ENCODE peak calls at places on chromosome 15, in eight cellular contexts. V is HCT116, L is breast epithelium, W is GM12891, Y is transverse colon, H is HepG2, F is esophagus muscularis mucosa, A is sigmoid colon. M is an unnamed sample.

GRCh38 chr15:57227899-57228298 is 148.4 kb upstream of the CGNL1 start:
- DNase-seq in V (no peak), L (no peak), W (no peak), Y (no peak), H (no peak), F (no peak), A (no peak), M (no peak)

GRCh38 chr15:73838795-73839565 is 34.4 kb upstream of the TBC1D21 start:
- DNase-seq in V (no peak), L (peak; percentile 28), W (no peak), Y (no peak), H (no peak), F (no peak), A (peak; percentile 70), M (no peak)

GRCh38 chr15:75696854-75697259 is 15.8 kb downstream of the CSPG4 start:
- DNase-seq in V (no peak), L (no peak), W (no peak), Y (no peak), H (no peak), F (no peak), A (no peak), M (no peak)

GRCh38 chr15:32671339-32672325 is 30.1 kb downstream of the SCG5 start:
- DNase-seq in V (no peak), L (no peak), W (no peak), Y (no peak), H (no peak), F (no peak), A (no peak), M (no peak)

GRCh38 chr15:62782100-62782791 is 260.3 kb upstream of the TPM1 start:
- DNase-seq in V (peak; percentile 56), L (peak; percentile 93), W (peak; percentile 16), Y (peak; percentile 54), H (peak; percentile 78), F (no peak), A (peak; percentile 94), M (no peak)

GRCh38 chr15:72796515-72797337 is 13.2 kb upstream of the ADPGK start:
- DNase-seq in V (peak; percentile 15), L (no peak), W (peak; percentile 70), Y (peak; percentile 54), H (no peak), F (no peak), A (no peak), M (peak; percentile 60)

GRCh38 chr15:100141304-100142080 is 200.3 kb downstream of the ADAMTS17 start:
- DNase-seq in V (no peak), L (no peak), W (no peak), Y (no peak), H (no peak), F (no peak), A (no peak), M (no peak)

GRCh38 chr15:95912280-95912625 is 418.2 kb upstream of the NR2F2 start:
- DNase-seq in V (no peak), L (no peak), W (no peak), Y (no peak), H (peak; percentile 66), F (no peak), A (no peak), M (no peak)

GRCh38 chr15:47963265-47963664 is 157.5 kb upstream of the SLC24A5 start:
- DNase-seq in V (no peak), L (no peak), W (no peak), Y (no peak), H (no peak), F (no peak), A (no peak), M (no peak)

GRCh38 chr15:25179673-25180511 is 225.1 kb downstream of the SNRPN start:
- DNase-seq in V (no peak), L (peak; percentile 11), W (peak; percentile 5), Y (peak; percentile 1), H (no peak), F (peak; percentile 79), A (peak; percentile 53), M (peak; percentile 16)

GRCh38 chr15:68316061-68316804 is 38.7 kb downstream of the FEM1B start:
- DNase-seq in V (no peak), L (peak; percentile 14), W (no peak), Y (no peak), H (no peak), F (no peak), A (peak; percentile 58), M (no peak)

GRCh38 chr15:59437473-59437776 is 561 bp upstream of the FAM81A start:
- DNase-seq in V (no peak), L (no peak), W (no peak), Y (peak; percentile 14), H (no peak), F (peak; percentile 89), A (peak; percentile 66), M (no peak)

GRCh38 chr15:94168250-94168649 is 63.1 kb upstream of the MCTP2 start:
- DNase-seq in V (peak; percentile 23), L (no peak), W (no peak), Y (no peak), H (peak; percentile 6), F (no peak), A (no peak), M (no peak)

GRCh38 chr15:91426412-91426811 is 326.4 kb downstream of the SV2B start:
- DNase-seq in V (no peak), L (no peak), W (no peak), Y (no peak), H (no peak), F (no peak), A (no peak), M (no peak)

GRCh38 chr15:80317389-80318169 is 65.6 kb upstream of the CTXND1 start:
- DNase-seq in V (no peak), L (peak; percentile 22), W (no peak), Y (no peak), H (peak; percentile 6), F (peak; percentile 87), A (peak; percentile 69), M (no peak)

GRCh38 chr15:45456212-45457106 is 66.1 kb downstream of the SLC30A4 start:
- DNase-seq in V (peak; percentile 90), L (peak; percentile 94), W (no peak), Y (peak; percentile 71), H (peak; percentile 65), F (no peak), A (peak; percentile 89), M (no peak)

GRCh38 chr15:45451265-45451664 is 71.3 kb downstream of the SLC30A4 start:
- DNase-seq in V (no peak), L (no peak), W (no peak), Y (no peak), H (no peak), F (no peak), A (no peak), M (no peak)

GRCh38 chr15:45457641-45458539 is 64.7 kb downstream of the SLC30A4 start:
- DNase-seq in V (peak; percentile 79), L (peak; percentile 62), W (no peak), Y (peak; percentile 79), H (peak; percentile 77), F (no peak), A (peak; percentile 78), M (no peak)

GRCh38 chr15:45457215-45457614 is 65.3 kb downstream of the SLC30A4 start:
- DNase-seq in V (no peak), L (no peak), W (no peak), Y (no peak), H (no peak), F (no peak), A (no peak), M (no peak)

GRCh38 chr15:45454825-45455224 is 67.7 kb downstream of the SLC30A4 start:
- DNase-seq in V (peak; percentile 73), L (peak; percentile 91), W (peak; percentile 60), Y (peak; percentile 80), H (no peak), F (no peak), A (peak; percentile 80), M (peak; percentile 61)
- TF ChIP-seq POLR2AphosphoS5 in V (no peak), L (no peak), W (no peak), Y (no peak), H (no peak), F (no peak), A (no peak), M (no peak)

GRCh38 chr15:51004103-51004536 is 90.6 kb downstream of the TNFAIP8L3 start:
- DNase-seq in V (no peak), L (no peak), W (no peak), Y (no peak), H (no peak), F (no peak), A (no peak), M (no peak)
- TF ChIP-seq POLR2A in V (no peak), L (no peak), W (no peak), Y (no peak), H (no peak), F (no peak), A (no peak), M (no peak)

GRCh38 chr15:78321786-78322185 is 18.4 kb upstream of the CRABP1 start:
- DNase-seq in V (no peak), L (no peak), W (no peak), Y (no peak), H (no peak), F (no peak), A (no peak), M (no peak)
- TF ChIP-seq POLR2AphosphoS5 in V (no peak), L (no peak), W (no peak), Y (no peak), H (no peak), F (no peak), A (no peak), M (no peak)

GRCh38 chr15:63800739-63801138 is 33.0 kb downstream of the HERC1 start:
- DNase-seq in V (no peak), L (no peak), W (no peak), Y (no peak), H (no peak), F (no peak), A (no peak), M (no peak)
- TF ChIP-seq POLR2A in V (no peak), L (no peak), W (no peak), Y (no peak), H (no peak), F (no peak), A (no peak), M (no peak)

GRCh38 chr15:101455291-101455916 is 34.1 kb downstream of the PCSK6 start:
- DNase-seq in V (no peak), L (no peak), W (no peak), Y (no peak), H (no peak), F (no peak), A (no peak), M (no peak)
- TF ChIP-seq POLR2AphosphoS5 in V (no peak), L (no peak), W (no peak), Y (no peak), H (no peak), F (no peak), A (no peak), M (no peak)

DNA sequence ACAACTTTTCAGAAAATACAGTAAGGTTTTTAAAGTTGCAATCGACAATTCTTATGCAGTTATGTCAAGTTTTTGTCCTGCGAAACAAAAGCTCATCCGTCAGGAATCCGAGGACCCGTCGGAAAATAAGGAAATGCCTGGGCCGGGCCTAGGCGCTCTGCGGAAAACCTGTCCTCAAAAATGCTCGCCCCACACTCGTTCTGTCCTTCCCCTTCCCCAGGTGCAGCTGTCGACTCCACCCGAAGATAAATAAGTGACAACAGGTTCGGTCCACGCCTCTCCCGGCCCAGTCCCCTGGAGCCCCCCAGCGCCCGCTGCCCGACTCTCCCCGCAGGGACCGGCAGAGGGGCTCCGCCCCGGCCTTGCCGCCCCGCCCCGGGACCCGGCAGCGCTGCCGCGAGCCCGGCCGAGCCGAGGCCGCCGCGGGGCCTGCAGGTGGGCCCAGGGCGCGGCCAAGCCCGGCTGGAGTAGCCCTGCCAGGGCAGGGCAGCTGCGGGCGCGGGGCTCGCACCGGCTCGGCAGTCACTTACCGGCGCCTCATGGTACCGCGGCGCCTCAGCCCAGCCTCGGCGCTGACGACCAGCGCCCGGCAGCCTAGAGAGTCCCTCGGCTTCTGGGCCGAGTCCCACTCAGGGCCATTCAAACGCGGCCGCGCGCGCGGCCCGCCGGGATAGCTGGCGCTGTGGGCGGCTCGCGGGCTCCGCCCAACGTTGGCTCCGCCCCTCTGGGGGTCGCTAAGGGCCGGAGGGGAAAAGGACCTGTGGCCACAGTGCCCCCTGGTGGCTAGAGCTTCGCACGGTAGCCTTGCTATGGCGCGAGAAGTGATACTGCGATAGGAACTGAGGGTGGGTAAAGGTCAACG is at the start of gene KATNBL1:
- DNase-seq in V (peak; percentile 90), L (peak; percentile 90), W (peak; percentile 93), Y (peak; percentile 99), H (peak; percentile 88), F (peak; percentile 98), A (peak; percentile 97), M (peak; percentile 90)
- TF ChIP-seq POLR2A in V (peak; percentile 91), L (peak; percentile 42), W (peak; percentile 89), Y (peak; percentile 85), H (peak; percentile 87), F (no peak), A (peak; percentile 31), M (peak; percentile 93)

M was measured in GM12892.